ENCODE peak calls at places on chromosomes 11 and 22, in seven cellular contexts. X is esophagus muscularis mucosa, W is HCT116, O is spleen, Y is stomach, M is breast epithelium, A is transverse colon. H is an unnamed sample.

GRCh38 chr11:2916892-2917645 is 12.2 kb downstream of the PHLDA2 start:
- DNase-seq in X (no peak), W (no peak), O (no peak), Y (no peak), M (no peak), A (no peak), H (no peak)

GRCh38 chr11:67483901-67484665 is 1.3 kb downstream of the AIP start:
- DNase-seq in X (no peak), W (no peak), O (no peak), Y (no peak), M (no peak), A (peak), H (no peak)

GRCh38 chr11:43399983-43400630 is 41.4 kb downstream of the TTC17 start:
- DNase-seq in X (no peak), W (no peak), O (no peak), Y (no peak), M (no peak), A (no peak), H (no peak)

GRCh38 chr11:129530154-129530895 is 154.7 kb downstream of the BARX2 start:
- DNase-seq in X (peak), W (no peak), O (no peak), Y (no peak), M (peak), A (no peak), H (peak)

GRCh38 chr11:64841592-64842365 is 2.7 kb downstream of the CDC42BPG start:
- DNase-seq in X (no peak), W (no peak), O (peak), Y (no peak), M (peak), A (no peak), H (peak)

GRCh38 chr11:28566643-28567042 is 458.5 kb downstream of the METTL15 start:
- DNase-seq in X (no peak), W (peak), O (peak), Y (peak), M (no peak), A (peak), H (peak)

GRCh38 chr22:19689408-19689807 is 24.9 kb upstream of the SEPTIN5 start:
- DNase-seq in X (no peak), W (no peak), O (peak), Y (no peak), M (no peak), A (no peak), H (no peak)

GRCh38 chr11:1197431-1197885 is 25.4 kb upstream of the MUC5B start:
- DNase-seq in X (no peak), W (no peak), O (peak), Y (peak), M (no peak), A (peak), H (no peak)

GRCh38 chr22:40466976-40467375 is 96.6 kb downstream of the SGSM3 start:
- DNase-seq in X (no peak), W (no peak), O (no peak), Y (no peak), M (no peak), A (no peak), H (no peak)

GRCh38 chr11:63553759-63554158 is 9.4 kb downstream of the PLAAT2 start:
- DNase-seq in X (no peak), W (no peak), O (no peak), Y (no peak), M (peak), A (no peak), H (no peak)

GRCh38 chr22:47164514-47165337 is 402.3 kb downstream of the TBC1D22A start:
- DNase-seq in X (no peak), W (no peak), O (peak), Y (no peak), M (no peak), A (peak), H (no peak)
- H3K4me3 ChIP-seq in X (no peak), W (no peak), O (no peak), Y (no peak), M (no peak), A (no peak), H (no peak)

DNA sequence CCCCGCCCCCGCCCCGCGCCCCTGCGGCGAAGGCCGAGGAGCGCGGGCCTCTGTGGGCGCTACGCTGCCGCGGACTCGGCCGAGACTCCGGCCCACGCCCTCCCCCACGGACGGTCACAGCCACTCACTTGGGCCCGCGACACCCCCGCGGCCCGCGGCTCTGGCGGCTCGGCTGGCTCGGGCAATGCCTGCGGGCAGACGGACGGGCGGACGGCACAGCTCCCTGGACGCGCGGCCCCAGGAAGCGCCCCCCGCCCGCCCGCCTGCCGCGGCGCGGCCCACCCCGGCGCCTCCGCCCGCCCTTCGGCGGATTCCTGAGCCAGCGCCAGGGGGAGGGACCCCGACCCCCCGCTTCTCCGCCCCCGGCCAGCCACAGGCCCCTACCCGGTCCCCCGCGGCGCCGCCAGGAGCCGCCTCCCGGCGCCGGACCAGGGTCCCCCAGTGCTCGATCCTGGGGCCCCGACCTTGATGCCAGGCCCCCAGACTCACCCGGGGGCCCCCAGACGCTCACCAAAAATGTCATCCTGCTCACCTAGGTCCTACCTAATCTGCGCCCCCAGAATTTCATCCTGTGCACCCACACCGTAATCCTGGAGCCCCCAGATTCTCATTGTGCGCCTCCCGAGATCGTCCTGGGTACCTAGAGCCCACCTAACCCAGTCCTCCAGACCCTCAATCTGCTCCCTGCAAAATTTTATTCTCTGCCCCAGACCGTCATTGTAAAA is at the start of gene EFEMP2:
- DNase-seq in X (no peak), W (no peak), O (peak), Y (no peak), M (no peak), A (no peak), H (no peak)
- TF ChIP-seq POLR2A in X (no peak), W (no peak), O (no peak), Y (no peak), M (no peak), A (no peak), H (no peak)

GRCh38 chr11:113998574-113998973 is 23.7 kb downstream of the HTR3A start:
- DNase-seq in X (no peak), W (no peak), O (peak), Y (no peak), M (no peak), A (no peak), H (no peak)

GRCh38 chr11:113997473-113997872 is 22.6 kb downstream of the HTR3A start:
- DNase-seq in X (no peak), W (no peak), O (peak), Y (no peak), M (no peak), A (no peak), H (no peak)

DNA sequence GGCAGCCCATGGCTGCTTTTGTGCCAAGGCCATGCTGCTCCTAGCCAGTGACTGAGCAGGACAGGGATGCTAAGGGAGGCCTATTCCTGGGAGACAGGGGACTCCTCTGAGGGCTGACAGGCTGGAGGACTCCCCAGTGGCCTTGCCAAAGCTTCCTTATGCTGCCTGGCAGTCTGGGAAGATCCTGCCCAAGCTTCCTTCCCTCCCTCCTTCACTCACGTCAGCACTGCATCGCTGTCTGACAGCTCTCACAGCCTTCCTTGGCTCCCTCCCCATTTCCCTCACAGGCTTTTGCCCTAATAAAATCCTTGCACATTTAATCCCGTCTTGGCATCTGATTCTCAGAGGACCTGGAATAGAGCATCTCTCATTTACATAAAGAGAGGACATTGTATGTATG is 26.5 kb downstream of the HTR3A start:
- DNase-seq in X (no peak), W (no peak), O (peak), Y (no peak), M (no peak), A (peak), H (peak)
- TF ChIP-seq POLR2AphosphoS5 in X (no peak), W (no peak), O (no peak), Y (no peak), M (no peak), A (no peak), H (peak)

GRCh38 chr11:65891180-65892136 is 985 bp downstream of the CCDC85B start:
- DNase-seq in X (no peak), W (no peak), O (peak), Y (no peak), M (no peak), A (no peak), H (no peak)

GRCh38 chr11:65890324-65891179 is at the start of gene CCDC85B:
- DNase-seq in X (peak), W (peak), O (peak), Y (peak), M (peak), A (peak), H (peak)

GRCh38 chr11:65894034-65894591 is 3.6 kb downstream of the CCDC85B start:
- DNase-seq in X (no peak), W (no peak), O (peak), Y (no peak), M (no peak), A (no peak), H (no peak)

GRCh38 chr11:65895482-65895981 is 4.7 kb downstream of the FOSL1 start:
- DNase-seq in X (no peak), W (no peak), O (no peak), Y (no peak), M (no peak), A (no peak), H (no peak)

GRCh38 chr11:65892661-65893317 is 2.3 kb downstream of the CCDC85B start:
- DNase-seq in X (no peak), W (no peak), O (peak), Y (no peak), M (no peak), A (no peak), H (no peak)
- H3K4me3 ChIP-seq in X (peak), W (no peak), O (peak), Y (no peak), M (peak), A (no peak), H (no peak)

DNA sequence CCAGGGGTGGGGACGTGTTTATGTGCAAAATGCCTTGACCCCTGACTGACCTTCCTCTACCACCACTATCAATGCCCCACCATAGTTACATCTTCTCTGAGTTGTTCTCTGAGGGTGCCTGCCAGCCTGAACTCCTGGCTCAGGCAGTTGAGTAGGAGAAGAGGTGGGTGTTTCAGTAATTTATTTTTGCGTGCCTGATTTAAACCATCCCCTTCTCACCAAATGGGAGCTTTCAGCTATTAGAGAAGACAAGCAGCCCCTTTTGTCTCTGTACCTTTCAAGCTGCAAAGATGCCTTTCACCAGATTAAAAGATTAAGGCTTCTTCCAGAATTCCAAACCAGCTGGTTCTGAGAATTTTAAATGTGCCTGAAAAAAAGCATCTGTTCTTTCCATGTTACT is 223.9 kb downstream of the FAM76B start:
- DNase-seq in X (no peak), W (no peak), O (no peak), Y (no peak), M (no peak), A (no peak), H (no peak)
- TF ChIP-seq POLR2A in X (no peak), W (no peak), O (no peak), Y (no peak), M (no peak), A (no peak), H (no peak)

H was measured in prostate gland.